ENCODE peak calls at places on chromosomes 3 and 15, in seven cellular contexts. H is stimulated activated CD8-positive, alpha-beta memory T cell treated with anti-CD3 and anti-CD28 coated beads, Interleukin-12 subunit alpha, Interleukin-12 subunit beta, amount 100 ng/mL, for 1 hour; U is Kasumi-1; I is NCI-H446 treated with DMSO at 0.1 percent for 48 hours; Z is endothelial cell; P is type B pancreatic cell; T is stimulated activated CD4-positive, alpha-beta T cell treated with anti-CD3 and anti-CD28 coated beads, Interleukin-1b, Interleukin-23, amount 100 ng/mL, for 4 hours. N is an unnamed sample.

GRCh38 chr3:53159415-53160135 is 1.4 kb upstream of the PRKCD start:
- DNase-seq in H (no peak), U (no peak), I (no peak), Z (no peak), P (no peak), T (no peak), N (no peak)

GRCh38 chr15:69493406-69493805 is 40.8 kb downstream of the RPLP1 start:
- DNase-seq in H (no peak), U (no peak), I (no peak), Z (no peak), P (no peak), T (no peak), N (no peak)

GRCh38 chr3:46285931-46286330 is 43.7 kb downstream of the CCR3 start:
- DNase-seq in H (no peak), U (no peak), I (no peak), Z (no peak), P (no peak), T (no peak), N (no peak)

GRCh38 chr15:27704939-27705514 is 394.1 kb downstream of the OCA2 start:
- DNase-seq in H (no peak), U (no peak), I (no peak), Z (no peak), P (no peak), T (no peak), N (no peak)

GRCh38 chr15:73467758-73468157 is 24.8 kb downstream of the REC114 start:
- DNase-seq in H (no peak), U (no peak), I (no peak), Z (no peak), P (no peak), T (no peak), N (no peak)

GRCh38 chr3:36408146-36408545 is 27.8 kb downstream of the STAC start:
- DNase-seq in H (no peak), U (peak; percentile 27), I (no peak), Z (no peak), P (no peak), T (no peak), N (no peak)

GRCh38 chr3:178669758-178670157 is 133.5 kb downstream of the KCNMB2 start:
- DNase-seq in H (no peak), U (no peak), I (no peak), Z (no peak), P (no peak), T (no peak), N (no peak)

GRCh38 chr3:169528289-169528688 is 135.2 kb downstream of the MECOM start:
- DNase-seq in H (no peak), U (no peak), I (no peak), Z (no peak), P (no peak), T (no peak), N (no peak)

GRCh38 chr15:38551720-38552627 is 12.6 kb downstream of the RASGRP1 start:
- DNase-seq in H (no peak), U (no peak), I (no peak), Z (no peak), P (no peak), T (no peak), N (no peak)

GRCh38 chr15:100096700-100097099 is 245.1 kb downstream of the ADAMTS17 start:
- DNase-seq in H (no peak), U (no peak), I (no peak), Z (no peak), P (peak; percentile 29), T (no peak), N (no peak)

GRCh38 chr3:190092250-190092649 is 28.4 kb downstream of the P3H2 start:
- DNase-seq in H (no peak), U (peak; percentile 61), I (no peak), Z (no peak), P (no peak), T (no peak), N (no peak)

GRCh38 chr3:177777699-177778098 is 580.4 kb upstream of the TBL1XR1 start:
- DNase-seq in H (no peak), U (peak; percentile 85), I (peak; percentile 46), Z (peak; percentile 41), P (no peak), T (peak; percentile 24), N (peak; percentile 45)

GRCh38 chr3:150555859-150556436 is 9.4 kb downstream of the EIF2A start:
- DNase-seq in H (no peak), U (no peak), I (no peak), Z (no peak), P (no peak), T (no peak), N (no peak)

GRCh38 chr3:128994173-128994512 is 267 bp upstream of the CFAP92 start:
- DNase-seq in H (no peak), U (no peak), I (no peak), Z (no peak), P (no peak), T (no peak), N (no peak)

GRCh38 chr3:178474526-178474925 is 61.7 kb upstream of the KCNMB2 start:
- DNase-seq in H (no peak), U (no peak), I (no peak), Z (no peak), P (no peak), T (no peak), N (no peak)

GRCh38 chr3:106086636-106087035 is 217.8 kb upstream of the CBLB start:
- DNase-seq in H (no peak), U (no peak), I (no peak), Z (no peak), P (no peak), T (no peak), N (no peak)

GRCh38 chr3:194184265-194184751 is 48.4 kb downstream of the HES1 start:
- DNase-seq in H (no peak), U (no peak), I (no peak), Z (no peak), P (no peak), T (no peak), N (no peak)

GRCh38 chr3:23002846-23003800 is 200.0 kb upstream of the UBE2E2 start:
- DNase-seq in H (no peak), U (no peak), I (peak; percentile 58), Z (no peak), P (no peak), T (no peak), N (no peak)

GRCh38 chr3:160661660-160662059 is 15.3 kb upstream of the ARL14 start:
- DNase-seq in H (no peak), U (no peak), I (no peak), Z (no peak), P (no peak), T (no peak), N (no peak)

GRCh38 chr3:73784647-73785420 is 160.1 kb upstream of the PDZRN3 start:
- DNase-seq in H (no peak), U (no peak), I (no peak), Z (no peak), P (no peak), T (no peak), N (no peak)

GRCh38 chr3:66195347-66195783 is 25.4 kb upstream of the SLC25A26 start:
- DNase-seq in H (no peak), U (no peak), I (peak; percentile 7), Z (peak; percentile 15), P (peak; percentile 75), T (peak; percentile 10), N (peak; percentile 79)

GRCh38 chr3:111338059-111338698 is 203.8 kb upstream of the CD96 start:
- DNase-seq in H (no peak), U (peak; percentile 80), I (no peak), Z (peak; percentile 70), P (no peak), T (no peak), N (peak; percentile 59)

GRCh38 chr3:148815736-148816135 is 11.9 kb upstream of the CPB1 start:
- DNase-seq in H (no peak), U (no peak), I (peak; percentile 8), Z (no peak), P (no peak), T (no peak), N (no peak)

GRCh38 chr3:179884136-179884535 is 152.6 kb downstream of the PEX5L start:
- DNase-seq in H (no peak), U (no peak), I (no peak), Z (no peak), P (no peak), T (no peak), N (no peak)

GRCh38 chr3:131713416-131714118 is 210.8 kb upstream of the MRPL3 start:
- DNase-seq in H (no peak), U (no peak), I (no peak), Z (no peak), P (no peak), T (no peak), N (no peak)

GRCh38 chr3:110420158-110420641 is 651.4 kb upstream of the NECTIN3 start:
- DNase-seq in H (no peak), U (no peak), I (no peak), Z (no peak), P (no peak), T (no peak), N (no peak)

GRCh38 chr3:49410844-49411549 is 779 bp downstream of the RHOA start:
- DNase-seq in H (no peak), U (no peak), I (no peak), Z (no peak), P (no peak), T (no peak), N (no peak)

GRCh38 chr3:188707396-188708288 is 464.1 kb upstream of the TPRG1 start:
- DNase-seq in H (no peak), U (no peak), I (no peak), Z (no peak), P (no peak), T (no peak), N (no peak)

GRCh38 chr15:61081028-61081322 is 148.1 kb downstream of the RORA start:
- DNase-seq in H (no peak), U (no peak), I (no peak), Z (no peak), P (no peak), T (no peak), N (no peak)

GRCh38 chr3:185744997-185745843 is 79.6 kb downstream of the IGF2BP2 start:
- DNase-seq in H (no peak), U (peak; percentile 91), I (no peak), Z (peak; percentile 24), P (no peak), T (no peak), N (no peak)

GRCh38 chr15:95016511-95017219 is 785.3 kb downstream of the MCTP2 start:
- DNase-seq in H (no peak), U (no peak), I (no peak), Z (no peak), P (no peak), T (no peak), N (no peak)

GRCh38 chr3:60269377-60269776 is 981.9 kb downstream of the FHIT start:
- DNase-seq in H (no peak), U (no peak), I (no peak), Z (no peak), P (no peak), T (no peak), N (no peak)

GRCh38 chr3:169354774-169355501 is 308.6 kb downstream of the MECOM start:
- DNase-seq in H (no peak), U (no peak), I (no peak), Z (no peak), P (no peak), T (no peak), N (no peak)

GRCh38 chr3:50217681-50218080 is 12.6 kb downstream of the SLC38A3 start:
- DNase-seq in H (no peak), U (no peak), I (no peak), Z (no peak), P (no peak), T (no peak), N (no peak)

GRCh38 chr15:38079236-38079635 is 144.8 kb downstream of the TMCO5A start:
- DNase-seq in H (no peak), U (no peak), I (no peak), Z (no peak), P (no peak), T (no peak), N (no peak)

GRCh38 chr3:129829640-129830039 is 63.9 kb downstream of the TMCC1 start:
- DNase-seq in H (no peak), U (peak; percentile 82), I (peak; percentile 39), Z (peak; percentile 22), P (no peak), T (no peak), N (peak; percentile 56)

GRCh38 chr3:111509308-111509707 is 32.7 kb upstream of the CD96 start:
- DNase-seq in H (no peak), U (no peak), I (no peak), Z (no peak), P (no peak), T (no peak), N (no peak)

GRCh38 chr3:173284301-173284700 is 113.2 kb upstream of the NLGN1 start:
- DNase-seq in H (no peak), U (no peak), I (no peak), Z (no peak), P (no peak), T (no peak), N (no peak)

N was measured in DMS 273 treated with DMSO at 0.1 percent for 48 hours.